ENCODE peak calls at places on chromosomes 6 and 20, in eight cellular contexts. U, O, W, Q, T, P, I and A are unnamed samples. For H3K4me1, the result is how much of the 10 kb centered on the place peaks cover.

GRCh38 chr20:33172781-33173180 is 4.8 kb downstream of the BPIFA2 start:
- DNase-seq in U (peak), O (no peak), W (no peak), Q (no peak), T (no peak), P (no peak), I (no peak), A (peak)

GRCh38 chr6:6801002-6801329 is 212.4 kb downstream of the LY86 start:
- DNase-seq in U (no peak), O (no peak), W (no peak), Q (no peak), T (no peak), P (no peak), I (no peak), A (no peak)

GRCh38 chr6:20810732-20811111 is 276.5 kb downstream of the CDKAL1 start:
- DNase-seq in U (no peak), O (no peak), W (no peak), Q (no peak), T (no peak), P (no peak), I (no peak), A (no peak)

GRCh38 chr6:10146723-10147451 is 268.0 kb downstream of the TFAP2A start:
- DNase-seq in U (no peak), O (no peak), W (no peak), Q (peak), T (no peak), P (no peak), I (peak), A (peak)

GRCh38 chr20:33526769-33527168 is 36.9 kb downstream of the CBFA2T2 start:
- DNase-seq in U (no peak), O (no peak), W (no peak), Q (no peak), T (no peak), P (no peak), I (no peak), A (no peak)

GRCh38 chr6:134288538-134289203 is 29.2 kb downstream of the SGK1 start:
- DNase-seq in U (no peak), O (no peak), W (peak), Q (peak), T (no peak), P (no peak), I (peak), A (no peak)

GRCh38 chr6:33694401-33694931 is 17.0 kb downstream of the UQCC2 start:
- DNase-seq in U (no peak), O (no peak), W (peak), Q (peak), T (peak), P (no peak), I (peak), A (no peak)

GRCh38 chr6:53614676-53615075 is 50.9 kb downstream of the KLHL31 start:
- DNase-seq in U (peak), O (no peak), W (no peak), Q (no peak), T (no peak), P (no peak), I (no peak), A (no peak)

GRCh38 chr6:151038616-151039015 is 173.1 kb downstream of the MTHFD1L start:
- DNase-seq in U (no peak), O (no peak), W (no peak), Q (no peak), T (no peak), P (no peak), I (no peak), A (no peak)

GRCh38 chr6:113690255-113690956 is 166.7 kb upstream of the MARCKS start:
- DNase-seq in U (no peak), O (no peak), W (peak), Q (peak), T (no peak), P (no peak), I (peak), A (no peak)

GRCh38 chr6:11343963-11344714 is 111.7 kb upstream of the NEDD9 start:
- DNase-seq in U (no peak), O (peak), W (no peak), Q (peak), T (no peak), P (no peak), I (no peak), A (no peak)

GRCh38 chr6:169719117-169719516 is 5.2 kb downstream of the PHF10 start:
- DNase-seq in U (no peak), O (no peak), W (no peak), Q (peak), T (no peak), P (no peak), I (no peak), A (no peak)

GRCh38 chr20:23228912-23229311 is 121.7 kb upstream of the NXT1 start:
- DNase-seq in U (no peak), O (no peak), W (peak), Q (peak), T (no peak), P (no peak), I (peak), A (no peak)

GRCh38 chr20:41029150-41029872 is 689 bp downstream of the TOP1 start:
- DNase-seq in U (peak), O (peak), W (peak), Q (no peak), T (no peak), P (peak), I (peak), A (no peak)

GRCh38 chr6:95519228-95520037 is 57.9 kb upstream of the MANEA start:
- DNase-seq in U (no peak), O (no peak), W (no peak), Q (no peak), T (no peak), P (no peak), I (no peak), A (no peak)

GRCh38 chr6:13924146-13924948 is 405 bp upstream of the RNF182 start:
- DNase-seq in U (peak), O (no peak), W (peak), Q (no peak), T (peak), P (peak), I (peak), A (peak)

GRCh38 chr6:81777586-81778268 is 25.2 kb upstream of the TENT5A start:
- DNase-seq in U (no peak), O (no peak), W (no peak), Q (no peak), T (no peak), P (no peak), I (no peak), A (no peak)

GRCh38 chr6:127949251-127949650 is 48.4 kb upstream of the THEMIS start:
- DNase-seq in U (no peak), O (no peak), W (no peak), Q (no peak), T (no peak), P (no peak), I (no peak), A (no peak)

GRCh38 chr20:23003077-23003476 is 32.0 kb upstream of the SSTR4 start:
- DNase-seq in U (no peak), O (no peak), W (no peak), Q (no peak), T (no peak), P (no peak), I (no peak), A (no peak)

GRCh38 chr20:32053648-32054047 is 1.6 kb downstream of the HCK start:
- DNase-seq in U (no peak), O (no peak), W (no peak), Q (no peak), T (no peak), P (no peak), I (no peak), A (no peak)

GRCh38 chr6:137415127-137415833 is 78.9 kb downstream of the OLIG3 start:
- DNase-seq in U (peak), O (peak), W (peak), Q (peak), T (peak), P (peak), I (peak), A (peak)

GRCh38 chr20:63448050-63448449 is 24.4 kb downstream of the KCNQ2 start:
- DNase-seq in U (no peak), O (no peak), W (no peak), Q (no peak), T (no peak), P (no peak), I (no peak), A (no peak)

GRCh38 chr6:38773338-38773737 is 58.2 kb downstream of the DNAH8 start:
- DNase-seq in U (no peak), O (no peak), W (peak), Q (peak), T (no peak), P (no peak), I (no peak), A (no peak)

GRCh38 chr6:158283304-158284005 is 28.8 kb upstream of the TULP4 start:
- DNase-seq in U (peak), O (no peak), W (no peak), Q (peak), T (no peak), P (no peak), I (peak), A (no peak)

GRCh38 chr6:90610291-90610670 is 23.4 kb upstream of the MAP3K7 start:
- DNase-seq in U (no peak), O (no peak), W (peak), Q (no peak), T (no peak), P (no peak), I (no peak), A (no peak)

GRCh38 chr6:11918021-11918738 is 93.9 kb upstream of the HIVEP1 start:
- DNase-seq in U (no peak), O (no peak), W (peak), Q (peak), T (no peak), P (no peak), I (peak), A (no peak)

GRCh38 chr6:29752451-29753308 is 29.4 kb downstream of the HLA-F start:
- DNase-seq in U (peak), O (peak), W (peak), Q (peak), T (peak), P (peak), I (peak), A (peak)

GRCh38 chr6:45922728-45923351 is 92.8 kb downstream of the CLIC5 start:
- DNase-seq in U (peak), O (peak), W (peak), Q (peak), T (peak), P (peak), I (peak), A (peak)

GRCh38 chr6:112806163-112806900 is 459.2 kb downstream of the RFPL4B start:
- DNase-seq in U (no peak), O (no peak), W (no peak), Q (no peak), T (no peak), P (no peak), I (no peak), A (no peak)

GRCh38 chr6:6699741-6700367 is 111.3 kb downstream of the LY86 start:
- DNase-seq in U (peak), O (peak), W (no peak), Q (peak), T (peak), P (peak), I (peak), A (peak)

GRCh38 chr6:30171677-30172471 is 8.5 kb downstream of the TRIM15 start:
- DNase-seq in U (peak), O (no peak), W (no peak), Q (no peak), T (no peak), P (no peak), I (peak), A (no peak)

GRCh38 chr6:41247882-41248707 is 19.9 kb downstream of the TREML4 start:
- DNase-seq in U (no peak), O (no peak), W (no peak), Q (no peak), T (no peak), P (no peak), I (no peak), A (no peak)

GRCh38 chr6:133833905-133834304 is 55.0 kb upstream of the TCF21 start:
- DNase-seq in U (no peak), O (no peak), W (no peak), Q (no peak), T (peak), P (no peak), I (peak), A (no peak)

GRCh38 chr6:143746202-143747119 is 68.7 kb downstream of the PHACTR2 start:
- DNase-seq in U (peak), O (no peak), W (no peak), Q (no peak), T (no peak), P (no peak), I (no peak), A (peak)
- H3K4me3 ChIP-seq in U (no peak), O (no peak), W (no peak), Q (no peak), T (peak), P (peak), I (no peak), A (no peak)

GRCh38 chr6:107114872-107115694 is at the start of gene BEND3:
- DNase-seq in U (peak), O (no peak), W (no peak), Q (peak), T (no peak), P (peak), I (peak), A (peak)
- H3K4me1 ChIP-seq in U (under half), O (under half), W (under half), Q (under half), T (under half), P (under half), I (under half), A (under half)

GRCh38 chr20:1934578-1935573 is 39.7 kb downstream of the SIRPA start:
- DNase-seq in U (peak), O (peak), W (no peak), Q (peak), T (peak), P (peak), I (peak), A (peak)
- H3K27ac ChIP-seq in U (no peak), O (peak), W (no peak), Q (peak), T (no peak), P (peak), I (no peak), A (peak)

GRCh38 chr20:45365444-45365970 is 2.6 kb downstream of the SYS1 start:
- DNase-seq in U (no peak), O (no peak), W (no peak), Q (no peak), T (no peak), P (no peak), I (no peak), A (no peak)
- H3K4me3 ChIP-seq in U (no peak), O (no peak), W (no peak), Q (no peak), T (no peak), P (no peak), I (no peak), A (no peak)

GRCh38 chr6:142940487-142940886 is 4.5 kb downstream of the HIVEP2 start:
- DNase-seq in U (no peak), O (no peak), W (peak), Q (no peak), T (no peak), P (no peak), I (peak), A (no peak)

GRCh38 chr6:142938510-142938909 is 6.5 kb downstream of the HIVEP2 start:
- DNase-seq in U (no peak), O (no peak), W (no peak), Q (no peak), T (no peak), P (no peak), I (no peak), A (no peak)

GRCh38 chr6:142942805-142943227 is 2.2 kb downstream of the HIVEP2 start:
- DNase-seq in U (no peak), O (no peak), W (peak), Q (peak), T (no peak), P (no peak), I (peak), A (no peak)

GRCh38 chr6:142942238-142942637 is 2.7 kb downstream of the HIVEP2 start:
- DNase-seq in U (no peak), O (no peak), W (no peak), Q (no peak), T (no peak), P (no peak), I (peak), A (no peak)

DNA sequence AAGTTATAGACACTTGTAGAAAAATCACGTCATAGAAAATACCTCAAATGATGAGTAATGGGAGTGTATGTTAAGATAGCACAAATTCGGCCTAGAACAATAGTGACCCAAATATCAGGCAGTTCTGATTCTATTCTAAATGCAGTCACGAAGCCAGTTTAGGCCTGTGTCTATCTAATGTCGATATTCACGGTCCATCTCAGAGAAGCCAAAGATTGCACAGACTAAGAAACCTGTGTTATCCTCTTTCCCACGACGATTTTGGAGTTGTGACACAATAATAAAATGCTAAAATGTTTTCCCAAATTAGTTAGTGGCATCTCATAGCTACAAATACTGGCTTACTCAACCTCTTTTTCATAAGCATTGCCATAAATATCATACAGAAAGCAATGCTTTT is 4.0 kb downstream of the HIVEP2 start:
- DNase-seq in U (no peak), O (no peak), W (no peak), Q (no peak), T (no peak), P (no peak), I (no peak), A (no peak)
- H3K4me1 ChIP-seq in U (under half), O (under half), W (under half), Q (under half), T (under half), P (under half), I (under half), A (under half)

GRCh38 chr6:25414168-25414567 is 135.0 kb downstream of the CARMIL1 start:
- DNase-seq in U (no peak), O (no peak), W (no peak), Q (no peak), T (no peak), P (no peak), I (no peak), A (no peak)

GRCh38 chr6:25410102-25410501 is 130.9 kb downstream of the CARMIL1 start:
- DNase-seq in U (no peak), O (no peak), W (no peak), Q (no peak), T (no peak), P (no peak), I (no peak), A (no peak)

GRCh38 chr6:25413506-25413905 is 134.3 kb downstream of the CARMIL1 start:
- DNase-seq in U (no peak), O (no peak), W (no peak), Q (no peak), T (no peak), P (no peak), I (no peak), A (no peak)

GRCh38 chr6:25414755-25415154 is 135.6 kb downstream of the CARMIL1 start:
- DNase-seq in U (no peak), O (no peak), W (no peak), Q (no peak), T (no peak), P (no peak), I (no peak), A (no peak)

GRCh38 chr6:25411316-25411961 is 132.3 kb downstream of the CARMIL1 start:
- DNase-seq in U (no peak), O (no peak), W (no peak), Q (no peak), T (no peak), P (no peak), I (no peak), A (no peak)
- H3K27ac ChIP-seq in U (no peak), O (no peak), W (no peak), Q (no peak), T (no peak), P (no peak), I (no peak), A (no peak)

GRCh38 chr6:144897441-144897921 is 612.3 kb downstream of the UTRN start:
- DNase-seq in U (no peak), O (no peak), W (peak), Q (peak), T (no peak), P (no peak), I (peak), A (no peak)
- H3K4me3 ChIP-seq in U (no peak), O (no peak), W (no peak), Q (no peak), T (no peak), P (no peak), I (no peak), A (no peak)

GRCh38 chr6:108758884-108759283 is 89.3 kb upstream of the ARMC2 start:
- DNase-seq in U (no peak), O (no peak), W (no peak), Q (no peak), T (no peak), P (no peak), I (no peak), A (no peak)

GRCh38 chr6:108762394-108762793 is 85.8 kb upstream of the ARMC2 start:
- DNase-seq in U (no peak), O (no peak), W (no peak), Q (no peak), T (no peak), P (no peak), I (no peak), A (no peak)

GRCh38 chr6:108757357-108757756 is 90.9 kb upstream of the ARMC2 start:
- DNase-seq in U (no peak), O (no peak), W (no peak), Q (no peak), T (no peak), P (no peak), I (no peak), A (no peak)

GRCh38 chr6:108763931-108764579 is 84.2 kb upstream of the ARMC2 start:
- DNase-seq in U (no peak), O (no peak), W (no peak), Q (no peak), T (no peak), P (no peak), I (no peak), A (no peak)

GRCh38 chr6:108760158-108761050 is 87.8 kb upstream of the ARMC2 start:
- DNase-seq in U (no peak), O (no peak), W (no peak), Q (no peak), T (no peak), P (no peak), I (peak), A (no peak)
- H3K4me1 ChIP-seq in U (under half), O (under half), W (under half), Q (under half), T (under half), P (under half), I (under half), A (under half)

DNA sequence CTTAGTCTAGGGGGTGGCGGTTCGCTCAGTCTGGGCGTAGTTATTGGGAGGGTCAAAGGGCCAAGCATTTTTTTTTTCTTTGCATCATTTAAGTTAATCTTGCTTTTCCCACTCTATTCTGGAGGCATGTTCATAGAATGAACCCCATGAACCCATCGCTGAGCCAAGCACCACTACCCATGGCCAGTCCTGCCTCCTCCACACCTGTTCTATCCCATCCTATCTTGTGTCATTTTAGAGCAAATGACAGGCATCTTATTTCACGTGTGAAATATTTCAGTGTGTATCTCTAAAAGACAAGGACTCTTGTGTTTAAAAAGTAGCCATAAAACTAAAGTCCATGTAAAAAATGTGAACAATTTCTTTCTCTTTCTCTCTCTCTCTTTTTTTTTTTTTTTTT is 13.9 kb downstream of the SRC start:
- DNase-seq in U (no peak), O (no peak), W (no peak), Q (no peak), T (no peak), P (no peak), I (no peak), A (no peak)
- H3K27ac ChIP-seq in U (no peak), O (no peak), W (no peak), Q (no peak), T (no peak), P (no peak), I (no peak), A (no peak)